ENCODE peak calls at places on chromosome 10, in five cellular contexts. T is NCI-H748 treated with DMSO at 0.1 percent for 48 hours, F is hepatocyte, U is AG08396, O is RPMI7951. N is an unnamed sample.

GRCh38 chr10:87861953-87862643 is 1.2 kb downstream of the KLLN start:
- DNase-seq in T (peak), F (peak), U (peak), O (no peak), N (peak)

GRCh38 chr10:70555371-70555770 is 47.2 kb downstream of the PRF1 start:
- DNase-seq in T (no peak), F (no peak), U (no peak), O (peak), N (no peak)

GRCh38 chr10:74738985-74739567 is 87.3 kb upstream of the KAT6B start:
- DNase-seq in T (no peak), F (no peak), U (no peak), O (no peak), N (no peak)

GRCh38 chr10:43701295-43701694 is 52.6 kb upstream of the ZNF32 start:
- DNase-seq in T (no peak), F (no peak), U (no peak), O (no peak), N (no peak)

GRCh38 chr10:117541909-117542705 is 439 bp upstream of the EMX2 start:
- DNase-seq in T (no peak), F (peak), U (no peak), O (no peak), N (no peak)

GRCh38 chr10:86944907-86945306 is 12.5 kb downstream of the MMRN2 start:
- DNase-seq in T (no peak), F (no peak), U (no peak), O (no peak), N (no peak)

GRCh38 chr10:50554995-50555568 is 68.7 kb downstream of the SGMS1 start:
- DNase-seq in T (no peak), F (no peak), U (peak), O (no peak), N (peak)

GRCh38 chr10:125768217-125768616 is 7.4 kb downstream of the MMP21 start:
- DNase-seq in T (peak), F (no peak), U (peak), O (peak), N (peak)

GRCh38 chr10:949446-949845 is 17.9 kb upstream of the LARP4B start:
- DNase-seq in T (no peak), F (no peak), U (no peak), O (no peak), N (no peak)

GRCh38 chr10:129785536-129785981 is 178.5 kb downstream of the EBF3 start:
- DNase-seq in T (no peak), F (no peak), U (no peak), O (no peak), N (no peak)

GRCh38 chr10:74244097-74244685 is 93.2 kb downstream of the ADK start:
- DNase-seq in T (no peak), F (peak), U (no peak), O (peak), N (no peak)

GRCh38 chr10:113704637-113705343 is 25.1 kb downstream of the CASP7 start:
- DNase-seq in T (peak), F (peak), U (peak), O (peak), N (peak)

GRCh38 chr10:77320852-77321496 is 316.6 kb downstream of the KCNMA1 start:
- DNase-seq in T (no peak), F (no peak), U (peak), O (peak), N (peak)

GRCh38 chr10:28638392-28638791 is 38.9 kb upstream of the BAMBI start:
- DNase-seq in T (no peak), F (no peak), U (no peak), O (no peak), N (no peak)

GRCh38 chr10:127155221-127155620 is 41.2 kb downstream of the INSYN2A start:
- DNase-seq in T (no peak), F (no peak), U (peak), O (no peak), N (no peak)

GRCh38 chr10:19817251-19818046 is 1.2 kb downstream of the PLXDC2 start:
- DNase-seq in T (no peak), F (peak), U (no peak), O (no peak), N (no peak)

GRCh38 chr10:85124592-85124991 is 796.2 kb downstream of the CCSER2 start:
- DNase-seq in T (no peak), F (peak), U (no peak), O (no peak), N (no peak)

GRCh38 chr10:27319752-27320561 is 79.4 kb upstream of the ACBD5 start:
- DNase-seq in T (no peak), F (peak), U (peak), O (peak), N (no peak)

GRCh38 chr10:112246-112645 is 23.0 kb upstream of the ZMYND11 start:
- DNase-seq in T (no peak), F (peak), U (no peak), O (peak), N (no peak)

GRCh38 chr10:31359979-31360378 is 41.0 kb downstream of the ZEB1 start:
- DNase-seq in T (peak), F (peak), U (no peak), O (peak), N (no peak)

GRCh38 chr10:73867126-73867807 is 7.1 kb downstream of the CAMK2G start:
- DNase-seq in T (no peak), F (no peak), U (no peak), O (no peak), N (no peak)

GRCh38 chr10:120456143-120456625 is 843 bp upstream of the PLPP4 start:
- DNase-seq in T (no peak), F (no peak), U (no peak), O (no peak), N (no peak)

GRCh38 chr10:19918800-19919199 is 102.6 kb downstream of the PLXDC2 start:
- DNase-seq in T (peak), F (peak), U (no peak), O (no peak), N (no peak)

GRCh38 chr10:24439935-24440334 is 231.0 kb downstream of the KIAA1217 start:
- DNase-seq in T (no peak), F (no peak), U (no peak), O (no peak), N (no peak)

GRCh38 chr10:96416643-96417042 is 57.8 kb upstream of the OPALIN start:
- DNase-seq in T (no peak), F (peak), U (no peak), O (peak), N (no peak)

GRCh38 chr10:44974628-44975431 is 3.8 kb downstream of the DEPP1 start:
- DNase-seq in T (peak), F (peak), U (peak), O (peak), N (peak)

GRCh38 chr10:69222157-69223027 is 2.3 kb downstream of the HKDC1 start:
- DNase-seq in T (no peak), F (peak), U (no peak), O (peak), N (peak)

GRCh38 chr10:22693371-22693784 is 21.0 kb downstream of the PIP4K2A start:
- DNase-seq in T (no peak), F (no peak), U (peak), O (peak), N (peak)

GRCh38 chr10:10703390-10703789 is 314.3 kb upstream of the CELF2 start:
- DNase-seq in T (no peak), F (no peak), U (no peak), O (no peak), N (no peak)

GRCh38 chr10:11178606-11179221 is 161.0 kb downstream of the CELF2 start:
- DNase-seq in T (no peak), F (peak), U (peak), O (peak), N (no peak)

GRCh38 chr10:91689731-91690168 is 56.9 kb upstream of the PPP1R3C start:
- DNase-seq in T (no peak), F (no peak), U (peak), O (peak), N (peak)

GRCh38 chr10:47255866-47256265 is 44.1 kb upstream of the GDF10 start:
- DNase-seq in T (no peak), F (no peak), U (no peak), O (no peak), N (no peak)

GRCh38 chr10:17910144-17910789 is 41.5 kb upstream of the SLC39A12 start:
- DNase-seq in T (peak), F (peak), U (peak), O (peak), N (peak)

GRCh38 chr10:70315815-70316214 is 32.0 kb upstream of the NPFFR1 start:
- DNase-seq in T (no peak), F (no peak), U (no peak), O (no peak), N (no peak)